ENCODE peak calls at places on chromosomes 12 and 14, in six cellular contexts. E is IMR-90, Y is AG10803, O is AG04450, X is esophagus squamous epithelium, L is HCT116. I is an unnamed sample.

GRCh38 chr12:75690556-75690955 is 179.1 kb upstream of the KRR1 start:
- DNase-seq in E (peak; percentile 100), Y (peak; percentile 99), O (peak; percentile 99), X (no peak), L (no peak), I (no peak)

GRCh38 chr14:22266141-22266442 is 322.9 kb downstream of the DAD1 start:
- DNase-seq in E (peak; percentile 18), Y (no peak), O (no peak), X (no peak), L (no peak), I (no peak)

GRCh38 chr14:86450075-86450474 is 920.1 kb downstream of the FLRT2 start:
- DNase-seq in E (peak; percentile 15), Y (peak; percentile 1), O (no peak), X (no peak), L (no peak), I (no peak)

GRCh38 chr14:68734231-68734732 is 58.6 kb downstream of the ZFP36L1 start:
- DNase-seq in E (peak; percentile 18), Y (no peak), O (no peak), X (no peak), L (no peak), I (no peak)

GRCh38 chr14:50530358-50530757 is 2.0 kb downstream of the MAP4K5 start:
- DNase-seq in E (peak; percentile 69), Y (peak; percentile 49), O (no peak), X (no peak), L (no peak), I (no peak)

GRCh38 chr12:30985814-30986452 is 59.4 kb downstream of the TSPAN11 start:
- DNase-seq in E (peak; percentile 40), Y (peak; percentile 53), O (no peak), X (no peak), L (peak; percentile 27), I (peak; percentile 64)

GRCh38 chr14:100610511-100611217 is 23.4 kb upstream of the BEGAIN start:
- DNase-seq in E (peak; percentile 36), Y (peak; percentile 11), O (no peak), X (no peak), L (no peak), I (no peak)

GRCh38 chr12:132384916-132385315 is 55.5 kb upstream of the GALNT9 start:
- DNase-seq in E (no peak), Y (no peak), O (no peak), X (no peak), L (no peak), I (no peak)

GRCh38 chr12:6182279-6182898 is 17.8 kb upstream of the CD9 start:
- DNase-seq in E (peak; percentile 68), Y (peak; percentile 91), O (no peak), X (no peak), L (no peak), I (no peak)

GRCh38 chr14:72291908-72292688 is 359.9 kb downstream of the RGS6 start:
- DNase-seq in E (peak; percentile 58), Y (peak; percentile 40), O (peak; percentile 26), X (no peak), L (peak; percentile 15), I (no peak)
- TF ChIP-seq CTCF in E (peak; percentile 61), Y (peak; percentile 61), O (peak; percentile 75), X (peak; percentile 33), L (peak; percentile 54), I (peak; percentile 66)

GRCh38 chr12:94725375-94726168 is 75.2 kb upstream of the TMCC3 start:
- DNase-seq in E (peak; percentile 26), Y (peak; percentile 17), O (no peak), X (no peak), L (peak; percentile 38), I (no peak)
- TF ChIP-seq CTCF in E (peak; percentile 22), Y (peak; percentile 31), O (peak; percentile 50), X (peak; percentile 42), L (peak; percentile 46), I (peak; percentile 33)

DNA sequence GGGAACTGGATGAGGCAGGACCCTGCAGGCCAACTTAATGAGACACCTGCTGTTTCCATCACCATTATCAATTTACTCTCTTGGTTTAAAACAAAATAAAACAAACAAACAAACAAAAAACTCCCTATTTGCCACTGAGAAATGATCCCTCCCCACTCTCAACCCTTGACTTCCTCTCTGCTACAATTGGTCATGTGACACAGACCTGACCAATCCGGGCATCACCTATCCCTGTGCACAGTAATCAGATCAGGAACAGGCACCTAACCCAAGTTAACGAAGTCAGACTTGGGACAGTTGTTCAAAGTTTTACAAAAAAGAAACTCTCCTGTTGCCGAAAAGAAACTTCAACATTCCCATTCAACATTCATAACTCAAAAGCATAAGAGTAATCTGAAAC is 58.4 kb downstream of the NELL2 start:
- DNase-seq in E (no peak), Y (no peak), O (no peak), X (no peak), L (no peak), I (no peak)
- TF ChIP-seq CTCF in E (no peak), Y (no peak), O (no peak), X (no peak), L (no peak), I (no peak)

GRCh38 chr12:108572166-108572790 is 9.9 kb downstream of the ISCU start:
- DNase-seq in E (no peak), Y (no peak), O (no peak), X (no peak), L (no peak), I (no peak)

GRCh38 chr12:108568653-108569154 is 6.3 kb downstream of the ISCU start:
- DNase-seq in E (no peak), Y (no peak), O (no peak), X (no peak), L (no peak), I (no peak)

GRCh38 chr12:108571604-108572165 is 9.3 kb downstream of the ISCU start:
- DNase-seq in E (no peak), Y (no peak), O (no peak), X (no peak), L (no peak), I (no peak)

GRCh38 chr12:108573310-108573709 is 10.9 kb downstream of the ISCU start:
- DNase-seq in E (no peak), Y (no peak), O (no peak), X (no peak), L (no peak), I (no peak)

DNA sequence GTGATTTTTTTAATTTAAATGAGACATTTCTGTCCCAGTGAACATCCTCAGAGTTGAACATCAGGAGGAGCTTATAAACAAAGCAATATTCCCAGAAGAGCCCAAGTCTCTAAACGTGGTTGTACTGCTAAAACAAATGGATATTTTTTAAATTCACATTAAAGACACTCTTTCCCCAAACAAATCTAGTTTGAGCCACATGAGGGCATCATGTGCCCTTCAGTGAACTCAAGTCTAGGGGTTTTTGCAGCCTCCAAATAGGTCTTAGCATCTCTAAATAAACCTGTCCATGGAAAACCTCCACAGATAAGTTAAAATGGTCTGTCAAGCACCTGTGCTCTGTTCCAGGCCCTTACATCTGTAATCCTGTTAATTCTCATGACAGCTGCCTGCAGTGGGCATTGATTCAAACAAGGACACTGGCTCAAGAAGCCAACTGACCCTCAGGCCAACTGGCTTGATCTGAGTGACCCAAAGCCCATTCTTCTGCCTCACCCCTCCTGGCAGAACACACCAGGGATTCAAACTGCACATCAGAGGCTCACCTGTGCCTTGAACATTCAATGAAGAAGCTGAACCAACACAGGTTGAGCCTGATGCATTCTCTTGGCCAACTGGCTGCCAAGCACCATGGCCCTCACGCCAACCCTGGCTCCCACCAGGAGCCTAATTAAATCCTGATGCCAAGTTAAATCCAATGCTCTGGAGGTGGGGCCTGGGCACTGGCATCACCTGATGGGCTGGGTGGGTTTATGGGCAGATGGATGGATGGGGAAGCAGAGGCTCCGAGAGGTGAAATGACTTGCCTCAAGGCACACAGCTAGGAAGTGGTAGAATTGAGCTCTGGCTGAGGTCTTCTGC is 8.6 kb downstream of the ISCU start:
- DNase-seq in E (peak; percentile 67), Y (peak; percentile 75), O (no peak), X (no peak), L (peak; percentile 28), I (no peak)
- TF ChIP-seq CTCF in E (peak; percentile 66), Y (peak; percentile 81), O (peak; percentile 59), X (no peak), L (no peak), I (peak; percentile 29)

DNA sequence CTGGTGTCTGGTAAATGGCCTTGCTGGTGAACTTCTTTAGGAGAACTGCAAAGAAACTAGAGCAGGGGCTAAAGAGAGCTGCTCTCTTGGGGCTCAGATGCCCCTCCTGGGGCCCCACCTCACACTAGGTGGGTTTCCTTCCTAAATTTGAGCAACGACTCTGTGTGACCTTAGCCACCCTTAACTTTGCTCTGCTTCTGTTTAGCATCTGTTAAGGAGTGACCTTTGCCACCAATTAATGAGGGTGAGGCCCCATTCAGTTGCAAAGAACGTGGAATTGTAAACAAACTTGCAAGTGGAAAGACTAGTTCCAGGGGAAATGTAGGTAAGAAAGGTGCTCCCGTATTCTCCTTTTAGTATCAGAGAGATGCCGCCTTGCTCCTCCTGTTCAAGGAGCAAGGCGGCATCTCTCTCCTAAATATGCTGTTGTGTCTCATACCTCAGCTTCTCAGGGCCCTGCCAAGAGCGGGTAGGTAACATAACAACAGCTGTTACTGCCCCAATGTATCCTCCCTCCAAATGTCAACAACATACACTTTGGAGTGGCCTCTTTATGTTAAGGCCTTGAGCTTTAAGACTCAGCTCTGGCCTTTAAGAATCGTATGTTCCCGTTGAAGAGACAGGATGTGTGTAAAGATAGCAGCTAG is 77.6 kb upstream of the FUT8 start:
- DNase-seq in E (no peak), Y (no peak), O (no peak), X (no peak), L (no peak), I (no peak)
- TF ChIP-seq CTCF in E (no peak), Y (no peak), O (no peak), X (no peak), L (no peak), I (no peak)

GRCh38 chr14:77547512-77547911 is 48.9 kb upstream of the ISM2 start:
- DNase-seq in E (no peak), Y (no peak), O (no peak), X (no peak), L (no peak), I (no peak)
- TF ChIP-seq CTCF in E (no peak), Y (no peak), O (peak; percentile 23), X (no peak), L (no peak), I (no peak)

I was measured in D721Med.